ENCODE peak calls at places on chromosome X, in five cellular contexts. E is lower lobe of right lung, S is colonic mucosa, L is MCF 10A, Q is breast epithelium. B is an unnamed sample.
A peak's percentile ranks its signal among the peaks of the same experiment; 100 is the strongest.

GRCh38 chrX:154720067-154720466 is 30.8 kb downstream of the GAB3 start:
- DNase-seq in E (no peak), Q (no peak), S (no peak), L (peak; percentile 62), B (no peak)

GRCh38 chrX:10557166-10557565 is 63.2 kb downstream of the MID1 start:
- DNase-seq in L (no peak), Q (no peak), E (no peak), S (no peak), B (no peak)

GRCh38 chrX:48713847-48714246 is 17.3 kb downstream of the SUV39H1 start:
- DNase-seq in Q (no peak), S (no peak), L (no peak), E (no peak), B (no peak)

GRCh38 chrX:138769918-138770317 is 58.4 kb upstream of the FGF13 start:
- DNase-seq in S (no peak), L (no peak), Q (no peak), E (no peak), B (no peak)

GRCh38 chrX:42422961-42423360 is 355.0 kb downstream of the PPP1R2C start:
- DNase-seq in L (peak; percentile 57), Q (no peak), E (no peak), S (no peak), B (no peak)

GRCh38 chrX:18119856-18120255 is 100.8 kb downstream of the BEND2 start:
- DNase-seq in S (no peak), E (no peak), L (no peak), Q (no peak), B (no peak)

GRCh38 chrX:77788050-77788449 is 2.0 kb upstream of the ATRX start:
- DNase-seq in Q (no peak), E (no peak), L (no peak), S (peak; percentile 61), B (no peak)

GRCh38 chrX:151516538-151517187 is 46.8 kb upstream of the PASD1 start:
- DNase-seq in S (no peak), Q (no peak), L (no peak), E (no peak), B (no peak)

GRCh38 chrX:96707829-96708228 is 23.2 kb downstream of the DIAPH2 start:
- DNase-seq in Q (no peak), S (no peak), L (no peak), E (no peak), B (no peak)

GRCh38 chrX:71913156-71913950 is 2.7 kb downstream of the NHSL2 start:
- DNase-seq in E (no peak), S (no peak), Q (no peak), L (no peak), B (no peak)

GRCh38 chrX:115364625-115365024 is 75.1 kb downstream of the LUZP4 start:
- DNase-seq in E (no peak), S (no peak), L (no peak), Q (no peak), B (no peak)

GRCh38 chrX:115560211-115560977 is 580 bp upstream of the PLS3 start:
- DNase-seq in L (peak; percentile 72), Q (peak; percentile 59), E (no peak), S (peak; percentile 24), B (no peak)

GRCh38 chrX:19674041-19674769 is 158.9 kb upstream of the MAP3K15 start:
- DNase-seq in E (no peak), L (no peak), S (no peak), Q (no peak), B (no peak)

GRCh38 chrX:71400710-71401109 is 34.6 kb downstream of the TAF1 start:
- DNase-seq in L (no peak), E (no peak), S (no peak), Q (no peak), B (no peak)

GRCh38 chrX:54076903-54077302 is 32.6 kb upstream of the PHF8 start:
- DNase-seq in S (no peak), E (no peak), L (peak; percentile 88), Q (no peak), B (no peak)

GRCh38 chrX:63913719-63914118 is 128.7 kb upstream of the ARHGEF9 start:
- DNase-seq in Q (no peak), S (no peak), L (no peak), E (no peak), B (no peak)

GRCh38 chrX:70062076-70062475 is at the start of gene OTUD6A:
- DNase-seq in L (no peak), E (no peak), S (no peak), Q (no peak), B (no peak)

GRCh38 chrX:51608071-51608470 is 10.6 kb downstream of the CENPVL3 start:
- DNase-seq in E (no peak), S (no peak), Q (no peak), L (peak; percentile 14), B (no peak)

GRCh38 chrX:74419861-74420193 is 1.5 kb upstream of the SLC16A2 start:
- DNase-seq in E (no peak), Q (no peak), L (no peak), S (no peak), B (no peak)

GRCh38 chrX:112800901-112801775 is 39.5 kb downstream of the AMOT start:
- DNase-seq in Q (no peak), E (no peak), L (no peak), S (no peak), B (no peak)

GRCh38 chrX:151505796-151506195 is 57.7 kb upstream of the PASD1 start:
- DNase-seq in Q (no peak), E (no peak), S (no peak), L (peak; percentile 47), B (peak; percentile 4)

GRCh38 chrX:2894885-2895292 is 34.2 kb downstream of the ARSD start:
- DNase-seq in S (peak; percentile 68), Q (no peak), E (no peak), L (peak; percentile 27), B (no peak)

DNA sequence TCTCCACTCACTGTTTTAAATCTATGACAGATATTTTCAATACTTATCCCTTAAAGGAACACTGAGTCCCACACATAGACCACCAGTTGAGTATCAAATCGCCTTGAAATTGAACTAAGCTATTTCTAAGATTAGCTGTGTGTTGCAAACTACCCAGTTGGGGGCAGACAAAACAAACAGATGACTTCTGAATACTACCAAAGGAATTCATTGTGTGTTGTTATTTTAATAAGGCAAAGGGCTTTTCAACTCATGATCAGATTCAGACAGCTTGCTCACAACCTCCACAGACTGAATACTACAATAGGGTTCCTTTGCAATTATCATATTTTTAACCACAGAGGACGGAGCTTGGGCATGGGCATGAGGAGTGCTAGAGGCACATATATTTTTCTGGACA is 283.0 kb upstream of the GPC4 start:
- DNase-seq in Q (no peak), L (peak; percentile 20), E (no peak), S (no peak), B (no peak)
- TF ChIP-seq CTCF in Q (no peak), L (peak; percentile 14), E (no peak), S (no peak), B (no peak)

GRCh38 chrX:131827935-131828334 is 195.2 kb upstream of the STK26 start:
- DNase-seq in L (peak; percentile 30), E (no peak), Q (no peak), S (no peak), B (peak; percentile 33)
- TF ChIP-seq CTCF in L (no peak), E (no peak), Q (no peak), S (no peak), B (no peak)

GRCh38 chrX:40581333-40581910 is 652 bp downstream of the ATP6AP2 start:
- DNase-seq in L (peak; percentile 10), S (no peak), Q (no peak), E (no peak), B (no peak)
- TF ChIP-seq CTCF in L (no peak), S (no peak), Q (no peak), E (no peak), B (no peak)

DNA sequence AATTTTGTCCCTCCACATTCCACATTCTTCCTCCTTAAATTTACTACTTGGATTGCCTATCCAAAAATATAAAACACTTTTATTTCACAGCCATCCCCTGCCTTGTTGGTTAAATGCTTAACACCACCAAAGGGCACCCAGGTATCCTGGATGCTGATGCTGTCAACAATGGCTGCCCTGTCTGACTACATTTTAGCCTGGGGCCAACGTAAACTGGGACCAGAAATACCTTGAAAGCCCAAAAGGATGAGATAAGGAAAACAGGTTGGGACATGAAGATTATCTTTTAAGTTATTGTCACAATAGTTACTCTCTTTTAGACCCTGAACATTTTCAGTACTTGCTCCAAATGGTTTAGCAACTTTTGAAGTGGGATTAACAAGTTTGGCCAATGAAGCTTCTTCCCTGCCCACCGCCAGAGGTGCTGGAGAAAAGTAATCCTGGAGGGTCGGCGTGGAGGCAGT is 775 bp upstream of the YIPF6 start:
- DNase-seq in L (no peak), Q (no peak), E (no peak), S (no peak), B (no peak)
- TF ChIP-seq CTCF in L (no peak), Q (no peak), E (no peak), S (no peak), B (no peak)

GRCh38 chrX:149908727-149909126 is 20.6 kb upstream of the HSFX4 start:
- DNase-seq in S (no peak), Q (no peak), L (no peak), E (no peak), B (no peak)

GRCh38 chrX:149909324-149910177 is 19.8 kb upstream of the HSFX4 start:
- DNase-seq in L (no peak), Q (no peak), E (no peak), S (no peak), B (no peak)

GRCh38 chrX:149898554-149898953 is 17.6 kb downstream of the MAGEA8 start:
- DNase-seq in S (no peak), L (no peak), E (no peak), Q (no peak), B (no peak)

GRCh38 chrX:149908308-149908707 is 21.1 kb upstream of the HSFX4 start:
- DNase-seq in L (no peak), Q (no peak), S (no peak), E (no peak), B (no peak)

DNA sequence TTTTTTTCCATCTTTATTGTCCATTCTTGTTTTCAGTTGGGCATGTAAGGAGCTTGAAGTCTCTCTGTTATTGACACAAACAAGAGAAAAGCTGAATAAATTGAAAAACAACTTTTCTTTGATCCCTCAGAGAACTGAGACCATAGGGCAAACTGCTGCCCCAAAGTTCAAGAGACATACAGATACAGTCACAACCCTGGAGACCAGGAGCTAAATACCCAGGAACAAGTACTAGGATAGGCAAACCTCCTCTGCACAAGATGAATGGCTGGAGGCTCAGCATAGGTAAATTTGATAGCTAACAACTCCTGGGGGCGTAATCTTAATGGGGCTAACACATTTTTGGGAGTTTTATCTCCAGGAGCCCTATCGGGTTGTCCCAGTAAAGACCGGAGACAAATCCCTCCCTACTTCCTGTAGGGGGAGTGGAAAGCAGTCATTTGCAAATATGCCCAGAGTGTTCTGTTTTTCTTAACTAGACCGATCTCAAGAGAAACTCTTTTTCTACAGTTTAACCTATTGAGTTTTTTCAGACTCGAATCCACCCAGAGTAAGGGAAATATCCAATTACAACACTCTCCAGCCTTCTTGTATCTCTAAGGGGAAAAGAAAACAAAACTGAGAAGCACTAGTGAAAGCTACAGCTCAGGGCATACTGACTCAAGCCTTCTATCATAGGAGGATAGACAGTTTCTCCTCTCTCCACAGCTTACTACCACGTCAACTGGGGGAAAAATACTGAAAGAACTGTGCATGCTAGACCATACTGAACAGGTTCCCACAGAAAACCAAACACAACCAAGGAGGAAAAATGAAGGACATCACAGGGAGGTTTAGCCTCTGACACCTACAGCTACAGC is 23.1 kb downstream of the MAGEA8 start:
- DNase-seq in L (peak; percentile 10), S (no peak), Q (no peak), E (no peak), B (no peak)
- TF ChIP-seq CTCF in L (no peak), S (no peak), Q (no peak), E (no peak), B (no peak)

GRCh38 chrX:135697614-135698013 is 15.8 kb upstream of the CT45A1 start:
- DNase-seq in Q (no peak), E (no peak), L (peak; percentile 9), S (no peak), B (no peak)
- TF ChIP-seq CTCF in Q (no peak), E (no peak), L (no peak), S (no peak), B (no peak)